ENCODE peak calls at places on chromosomes 11 and 22, in seven cellular contexts. H is HepG2, F is H1, G is SK-N-SH, U is K562, N is HCT116, A is GM12878. R is an unnamed sample.

GRCh38 chr22:20019661-20020532 is 1.0 kb upstream of the TANGO2 start:
- DNase-seq in H (no peak), F (no peak), G (no peak), U (no peak), N (no peak), A (no peak), R (no peak)

GRCh38 chr11:129041611-129042018 is 98.9 kb upstream of the TP53AIP1 start:
- DNase-seq in H (no peak), F (no peak), G (no peak), U (no peak), N (no peak), A (no peak), R (no peak)

GRCh38 chr22:47213571-47214230 is 451.3 kb downstream of the TBC1D22A start:
- DNase-seq in H (peak), F (peak), G (peak), U (peak), N (peak), A (no peak), R (no peak)

GRCh38 chr11:132992838-132993680 is 539.2 kb downstream of the OPCML start:
- DNase-seq in H (no peak), F (no peak), G (peak), U (no peak), N (no peak), A (no peak), R (no peak)

GRCh38 chr11:75237050-75237449 is 3.5 kb upstream of the TPBGL start:
- DNase-seq in H (no peak), F (no peak), G (no peak), U (no peak), N (no peak), A (no peak), R (no peak)

GRCh38 chr11:28289444-28289843 is 181.3 kb downstream of the METTL15 start:
- DNase-seq in H (no peak), F (no peak), G (no peak), U (no peak), N (no peak), A (no peak), R (no peak)

GRCh38 chr11:44747836-44748235 is 21.1 kb downstream of the TSPAN18 start:
- DNase-seq in H (no peak), F (no peak), G (no peak), U (no peak), N (no peak), A (no peak), R (no peak)

GRCh38 chr22:48079505-48080295 is 1317.2 kb downstream of the TBC1D22A start:
- DNase-seq in H (no peak), F (no peak), G (no peak), U (no peak), N (no peak), A (no peak), R (no peak)

GRCh38 chr22:36386900-36387663 is 685 bp downstream of the MYH9 start:
- DNase-seq in H (no peak), F (no peak), G (peak), U (peak), N (no peak), A (no peak), R (no peak)

GRCh38 chr22:20606041-20606783 is 98.8 kb downstream of the MED15 start:
- DNase-seq in H (peak), F (peak), G (peak), U (peak), N (peak), A (no peak), R (peak)

GRCh38 chr22:37103696-37104452 is 5.6 kb downstream of the TMPRSS6 start:
- DNase-seq in H (no peak), F (no peak), G (no peak), U (no peak), N (no peak), A (no peak), R (no peak)

GRCh38 chr11:92384807-92385206 is 160.2 kb downstream of the FAT3 start:
- DNase-seq in H (no peak), F (no peak), G (peak), U (no peak), N (no peak), A (no peak), R (no peak)

GRCh38 chr11:15969281-15969680 is 387.1 kb downstream of the SOX6 start:
- DNase-seq in H (peak), F (no peak), G (no peak), U (peak), N (no peak), A (peak), R (no peak)

GRCh38 chr11:44002191-44003093 is 45.3 kb upstream of the ACCSL start:
- DNase-seq in H (no peak), F (peak), G (no peak), U (no peak), N (no peak), A (no peak), R (no peak)

GRCh38 chr11:74025467-74026166 is 16.7 kb upstream of the UCP3 start:
- DNase-seq in H (no peak), F (no peak), G (no peak), U (no peak), N (no peak), A (no peak), R (no peak)

GRCh38 chr11:14386895-14387480 is 28.0 kb upstream of the RRAS2 start:
- DNase-seq in H (no peak), F (peak), G (peak), U (no peak), N (no peak), A (no peak), R (no peak)

GRCh38 chr11:108733479-108734116 is 68.7 kb downstream of the DDX10 start:
- DNase-seq in H (no peak), F (no peak), G (no peak), U (no peak), N (no peak), A (peak), R (no peak)

GRCh38 chr11:108732395-108732794 is 67.5 kb downstream of the DDX10 start:
- DNase-seq in H (no peak), F (no peak), G (no peak), U (no peak), N (no peak), A (no peak), R (no peak)

GRCh38 chr11:108734956-108735559 is 70.2 kb downstream of the DDX10 start:
- DNase-seq in H (peak), F (no peak), G (peak), U (peak), N (peak), A (no peak), R (peak)
- TF ChIP-seq JUND in H (no peak), F (no peak), G (no peak), U (no peak), N (no peak), A (no peak), R (no peak)

GRCh38 chr11:77250881-77251640 is 50.4 kb downstream of the GDPD4 start:
- DNase-seq in H (no peak), F (no peak), G (no peak), U (no peak), N (no peak), A (no peak), R (no peak)

GRCh38 chr11:77253690-77254089 is 47.8 kb downstream of the GDPD4 start:
- DNase-seq in H (no peak), F (no peak), G (no peak), U (no peak), N (no peak), A (no peak), R (no peak)

GRCh38 chr11:77249427-77249826 is 52.1 kb downstream of the GDPD4 start:
- DNase-seq in H (no peak), F (no peak), G (no peak), U (no peak), N (peak), A (no peak), R (no peak)

GRCh38 chr11:77252555-77253270 is 48.8 kb downstream of the GDPD4 start:
- DNase-seq in H (peak), F (no peak), G (no peak), U (no peak), N (no peak), A (no peak), R (no peak)
- TF ChIP-seq JUND in H (no peak), F (no peak), G (no peak), U (no peak), N (no peak), A (no peak), R (no peak)

GRCh38 chr22:49209452-49210195 is 618.0 kb downstream of the BRD1 start:
- DNase-seq in H (peak), F (peak), G (peak), U (no peak), N (no peak), A (no peak), R (no peak)
- TF ChIP-seq JUND in H (no peak), F (no peak), G (no peak), U (no peak), N (no peak), A (no peak), R (no peak)

GRCh38 chr22:30272781-30273180 is 6.1 kb upstream of the OSM start:
- DNase-seq in H (no peak), F (no peak), G (no peak), U (no peak), N (no peak), A (no peak), R (no peak)
- TF ChIP-seq JUND in H (no peak), F (no peak), G (no peak), U (no peak), N (no peak), A (no peak), R (no peak)

DNA sequence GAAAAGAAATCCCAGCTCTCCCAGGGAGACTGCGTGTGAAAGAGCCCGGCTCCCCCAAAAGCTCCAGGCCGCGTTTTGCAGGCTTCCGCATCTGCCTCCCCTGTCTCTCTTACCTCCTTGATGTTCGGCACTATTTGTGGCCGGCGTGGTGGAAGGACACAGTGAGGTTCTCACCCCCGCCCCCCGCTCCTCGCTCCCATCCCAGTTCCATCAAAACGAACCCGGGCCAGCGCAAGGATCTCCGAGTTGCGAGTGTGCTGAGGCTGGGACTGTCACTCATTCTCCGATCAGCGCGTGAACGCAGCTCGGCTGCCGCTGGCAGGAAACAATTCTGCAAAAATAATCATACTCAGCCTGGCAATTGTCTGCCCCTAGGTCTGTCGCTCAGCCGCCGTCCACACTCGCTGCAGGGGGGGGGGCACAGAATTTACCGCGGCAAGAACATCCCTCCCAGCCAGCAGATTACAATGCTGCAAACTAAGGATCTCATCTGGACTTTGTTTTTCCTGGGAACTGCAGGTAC is at the start of gene NCAM1:
- DNase-seq in H (peak), F (peak), G (peak), U (peak), N (peak), A (no peak), R (peak)
- TF ChIP-seq JUND in H (no peak), F (peak), G (peak), U (no peak), N (no peak), A (no peak), R (no peak)

R was measured in T47D.